ENCODE peak calls at places on chromosome 15, in seven cellular contexts. One of them, this sample, is unnamed.

GRCh38 chr15:31372635-31373091 is 46.0 kb downstream of the KLF13 start:
- DNase-seq in stimulated activated CD4-positive, alpha-beta T cell treated with anti-CD3 and anti-CD28 coated beads, Interleukin-2, amount 100 ng/mL, for 24 hours: no peak
- DNase-seq in skeletal muscle cell: peak; percentile 73
- DNase-seq in endothelial cell of umbilical vein: no peak
- DNase-seq in T-helper 22 cell: no peak
- DNase-seq in globus pallidus: peak; percentile 73
- DNase-seq in GM19239: no peak
- DNase-seq in this sample: peak; percentile 75

GRCh38 chr15:64455951-64456350 is 4.4 kb upstream of the ZNF609 start:
- DNase-seq in stimulated activated CD4-positive, alpha-beta T cell treated with anti-CD3 and anti-CD28 coated beads, Interleukin-2, amount 100 ng/mL, for 24 hours: no peak
- DNase-seq in skeletal muscle cell: no peak
- DNase-seq in endothelial cell of umbilical vein: peak; percentile 52
- DNase-seq in T-helper 22 cell: no peak
- DNase-seq in globus pallidus: peak; percentile 54
- DNase-seq in GM19239: no peak
- DNase-seq in this sample: peak; percentile 51

GRCh38 chr15:39283531-39283930 is 297.3 kb upstream of the THBS1 start:
- DNase-seq in stimulated activated CD4-positive, alpha-beta T cell treated with anti-CD3 and anti-CD28 coated beads, Interleukin-2, amount 100 ng/mL, for 24 hours: no peak
- DNase-seq in skeletal muscle cell: peak; percentile 60
- DNase-seq in endothelial cell of umbilical vein: no peak
- DNase-seq in T-helper 22 cell: no peak
- DNase-seq in globus pallidus: no peak
- DNase-seq in GM19239: no peak
- DNase-seq in this sample: no peak

GRCh38 chr15:74775132-74775562 is 6.7 kb upstream of the CSK start:
- DNase-seq in stimulated activated CD4-positive, alpha-beta T cell treated with anti-CD3 and anti-CD28 coated beads, Interleukin-2, amount 100 ng/mL, for 24 hours: no peak
- DNase-seq in skeletal muscle cell: no peak
- DNase-seq in endothelial cell of umbilical vein: no peak
- DNase-seq in T-helper 22 cell: no peak
- DNase-seq in globus pallidus: no peak
- DNase-seq in GM19239: no peak
- DNase-seq in this sample: no peak

GRCh38 chr15:89396723-89397652 is 62.4 kb upstream of the POLG start:
- DNase-seq in stimulated activated CD4-positive, alpha-beta T cell treated with anti-CD3 and anti-CD28 coated beads, Interleukin-2, amount 100 ng/mL, for 24 hours: no peak
- DNase-seq in skeletal muscle cell: no peak
- DNase-seq in endothelial cell of umbilical vein: no peak
- DNase-seq in T-helper 22 cell: no peak
- DNase-seq in globus pallidus: no peak
- DNase-seq in GM19239: no peak
- DNase-seq in this sample: no peak

GRCh38 chr15:94412979-94413741 is 181.8 kb downstream of the MCTP2 start:
- DNase-seq in stimulated activated CD4-positive, alpha-beta T cell treated with anti-CD3 and anti-CD28 coated beads, Interleukin-2, amount 100 ng/mL, for 24 hours: no peak
- DNase-seq in skeletal muscle cell: no peak
- DNase-seq in endothelial cell of umbilical vein: peak; percentile 47
- DNase-seq in T-helper 22 cell: no peak
- DNase-seq in globus pallidus: no peak
- DNase-seq in GM19239: peak; percentile 4
- DNase-seq in this sample: no peak

GRCh38 chr15:91338763-91339162 is 238.7 kb downstream of the SV2B start:
- DNase-seq in stimulated activated CD4-positive, alpha-beta T cell treated with anti-CD3 and anti-CD28 coated beads, Interleukin-2, amount 100 ng/mL, for 24 hours: no peak
- DNase-seq in skeletal muscle cell: no peak
- DNase-seq in endothelial cell of umbilical vein: no peak
- DNase-seq in T-helper 22 cell: no peak
- DNase-seq in globus pallidus: no peak
- DNase-seq in GM19239: no peak
- DNase-seq in this sample: no peak

GRCh38 chr15:44102675-44103254 is 92.3 kb downstream of the FRMD5 start:
- DNase-seq in stimulated activated CD4-positive, alpha-beta T cell treated with anti-CD3 and anti-CD28 coated beads, Interleukin-2, amount 100 ng/mL, for 24 hours: no peak
- DNase-seq in skeletal muscle cell: peak; percentile 98
- DNase-seq in endothelial cell of umbilical vein: peak; percentile 97
- DNase-seq in T-helper 22 cell: no peak
- DNase-seq in globus pallidus: peak; percentile 96
- DNase-seq in GM19239: no peak
- DNase-seq in this sample: peak; percentile 95

GRCh38 chr15:31478781-31479221 is 152.2 kb downstream of the KLF13 start:
- DNase-seq in stimulated activated CD4-positive, alpha-beta T cell treated with anti-CD3 and anti-CD28 coated beads, Interleukin-2, amount 100 ng/mL, for 24 hours: no peak
- DNase-seq in skeletal muscle cell: no peak
- DNase-seq in endothelial cell of umbilical vein: no peak
- DNase-seq in T-helper 22 cell: no peak
- DNase-seq in globus pallidus: no peak
- DNase-seq in GM19239: no peak
- DNase-seq in this sample: no peak